ENCODE peak calls at places on chromosomes 1 and 21, in ten cellular contexts. B, H, A, T, G, D, R, U, F and I are unnamed samples.

GRCh38 chr1:30863955-30864604 is 44.5 kb downstream of the SDC3 start:
- DNase-seq in B (no peak), H (no peak), A (no peak), T (no peak), G (no peak), D (no peak), R (no peak), U (no peak), F (no peak), I (no peak)

GRCh38 chr1:54284781-54285563 is 85.0 kb downstream of the MRPL37 start:
- DNase-seq in B (no peak), H (no peak), A (no peak), T (no peak), G (no peak), D (peak), R (no peak), U (peak), F (no peak), I (no peak)

GRCh38 chr1:96861836-96862235 is 140.3 kb downstream of the PTBP2 start:
- DNase-seq in B (no peak), H (no peak), A (no peak), T (no peak), G (no peak), D (no peak), R (no peak), U (no peak), F (no peak), I (no peak)

GRCh38 chr1:14924455-14925325 is 228.9 kb upstream of the TMEM51 start:
- DNase-seq in B (no peak), H (peak), A (peak), T (no peak), G (peak), D (no peak), R (peak), U (no peak), F (peak), I (peak)

GRCh38 chr1:79790950-79791349 is 784.4 kb upstream of the ADGRL4 start:
- DNase-seq in B (no peak), H (no peak), A (no peak), T (no peak), G (no peak), D (no peak), R (no peak), U (no peak), F (no peak), I (no peak)

GRCh38 chr21:26715878-26716506 is 129.2 kb downstream of the ADAMTS1 start:
- DNase-seq in B (peak), H (peak), A (peak), T (no peak), G (peak), D (no peak), R (peak), U (no peak), F (peak), I (peak)

GRCh38 chr1:185091480-185091879 is 46.1 kb downstream of the RNF2 start:
- DNase-seq in B (no peak), H (no peak), A (no peak), T (no peak), G (no peak), D (no peak), R (no peak), U (no peak), F (no peak), I (no peak)

GRCh38 chr1:45842786-45843185 is 39.4 kb downstream of the MAST2 start:
- DNase-seq in B (no peak), H (no peak), A (no peak), T (no peak), G (no peak), D (no peak), R (no peak), U (no peak), F (no peak), I (no peak)

GRCh38 chr1:29837306-29837646 is 601.0 kb downstream of the PTPRU start:
- DNase-seq in B (no peak), H (no peak), A (no peak), T (no peak), G (no peak), D (no peak), R (peak), U (no peak), F (no peak), I (no peak)

GRCh38 chr1:117710710-117711109 is 104.9 kb downstream of the TENT5C start:
- DNase-seq in B (no peak), H (no peak), A (no peak), T (no peak), G (no peak), D (no peak), R (no peak), U (no peak), F (no peak), I (no peak)

GRCh38 chr1:62462370-62462769 is 25.5 kb downstream of the USP1 start:
- DNase-seq in B (no peak), H (no peak), A (no peak), T (no peak), G (peak), D (no peak), R (no peak), U (no peak), F (no peak), I (no peak)

GRCh38 chr1:36224537-36225297 is 474 bp downstream of the THRAP3 start:
- DNase-seq in B (peak), H (peak), A (peak), T (peak), G (peak), D (no peak), R (no peak), U (no peak), F (no peak), I (no peak)

GRCh38 chr1:180238675-180239074 is 8.6 kb downstream of the LHX4 start:
- DNase-seq in B (no peak), H (no peak), A (no peak), T (no peak), G (no peak), D (no peak), R (no peak), U (no peak), F (no peak), I (no peak)

GRCh38 chr1:94865369-94865768 is 45.2 kb downstream of the SLC44A3 start:
- DNase-seq in B (no peak), H (peak), A (no peak), T (no peak), G (peak), D (no peak), R (no peak), U (no peak), F (no peak), I (no peak)

GRCh38 chr1:23098463-23099170 is 70.0 kb downstream of the LUZP1 start:
- DNase-seq in B (peak), H (peak), A (peak), T (no peak), G (peak), D (peak), R (peak), U (peak), F (peak), I (peak)

GRCh38 chr1:48917070-48917454 is 140.4 kb upstream of the BEND5 start:
- DNase-seq in B (no peak), H (no peak), A (no peak), T (no peak), G (no peak), D (no peak), R (no peak), U (no peak), F (no peak), I (no peak)

GRCh38 chr1:241834733-241835377 is 13.1 kb upstream of the EXO1 start:
- DNase-seq in B (no peak), H (peak), A (no peak), T (no peak), G (peak), D (no peak), R (no peak), U (no peak), F (no peak), I (no peak)

GRCh38 chr1:109821221-109821669 is 57.5 kb upstream of the EPS8L3 start:
- DNase-seq in B (peak), H (peak), A (no peak), T (no peak), G (peak), D (no peak), R (peak), U (no peak), F (no peak), I (no peak)

GRCh38 chr1:235176486-235176885 is 15.4 kb upstream of the RBM34 start:
- DNase-seq in B (no peak), H (no peak), A (no peak), T (no peak), G (no peak), D (no peak), R (no peak), U (no peak), F (no peak), I (no peak)

GRCh38 chr1:87959236-87959635 is 630.6 kb downstream of the LMO4 start:
- DNase-seq in B (no peak), H (no peak), A (no peak), T (no peak), G (no peak), D (no peak), R (no peak), U (no peak), F (no peak), I (no peak)

GRCh38 chr1:7388141-7388487 is 383.0 kb upstream of the VAMP3 start:
- DNase-seq in B (no peak), H (no peak), A (peak), T (no peak), G (no peak), D (no peak), R (peak), U (no peak), F (peak), I (no peak)

GRCh38 chr1:163047951-163048659 is 21.1 kb upstream of the RGS4 start:
- DNase-seq in B (no peak), H (no peak), A (no peak), T (no peak), G (no peak), D (no peak), R (no peak), U (no peak), F (peak), I (no peak)

GRCh38 chr1:2256430-2257244 is 28.5 kb downstream of the SKI start:
- DNase-seq in B (no peak), H (no peak), A (no peak), T (no peak), G (no peak), D (no peak), R (no peak), U (no peak), F (no peak), I (no peak)

GRCh38 chr1:66256629-66257575 is 277.1 kb upstream of the SGIP1 start:
- DNase-seq in B (no peak), H (no peak), A (no peak), T (no peak), G (no peak), D (no peak), R (no peak), U (no peak), F (no peak), I (no peak)

GRCh38 chr1:94560333-94560732 is 18.8 kb upstream of the F3 start:
- DNase-seq in B (no peak), H (peak), A (no peak), T (no peak), G (peak), D (no peak), R (no peak), U (no peak), F (no peak), I (no peak)

GRCh38 chr1:186768906-186769305 is 59.8 kb upstream of the PLA2G4A start:
- DNase-seq in B (no peak), H (peak), A (no peak), T (no peak), G (no peak), D (no peak), R (no peak), U (no peak), F (no peak), I (no peak)

GRCh38 chr21:35932232-35932911 is 128.0 kb downstream of the SETD4 start:
- DNase-seq in B (peak), H (peak), A (peak), T (peak), G (peak), D (no peak), R (no peak), U (peak), F (peak), I (no peak)